ENCODE peak calls at places on chromosomes 16 and 17, in four cellular contexts. J is sigmoid colon, F is psoas muscle, S is heart right ventricle. G is an unnamed sample.

GRCh38 chr16:11078812-11079459 is 134.6 kb downstream of the CLEC16A start:
- DNase-seq in F (no peak), S (no peak), J (peak; percentile 94), G (no peak)

GRCh38 chr17:16479264-16479663 is 12.7 kb downstream of the LRRC75A start:
- DNase-seq in J (no peak), S (no peak), F (no peak), G (no peak)

GRCh38 chr17:57523926-57524634 is 221.0 kb downstream of the CCDC182 start:
- DNase-seq in S (peak; percentile 74), J (no peak), F (peak; percentile 92), G (peak; percentile 73)

GRCh38 chr16:817001-817906 is 16.7 kb upstream of the GNG13 start:
- DNase-seq in S (no peak), F (no peak), J (no peak), G (no peak)

GRCh38 chr17:74532115-74532514 is 840 bp upstream of the CD300LB start:
- DNase-seq in F (no peak), S (no peak), J (peak; percentile 71), G (peak; percentile 68)

GRCh38 chr17:55433029-55433628 is 11.5 kb upstream of the MMD start:
- DNase-seq in S (no peak), J (no peak), F (no peak), G (no peak)

GRCh38 chr16:56222482-56222997 is 31.3 kb downstream of the GNAO1 start:
- DNase-seq in J (no peak), F (no peak), S (no peak), G (no peak)

GRCh38 chr17:74240637-74241036 is 27.3 kb downstream of the TTYH2 start:
- DNase-seq in S (peak; percentile 34), J (no peak), F (no peak), G (peak; percentile 74)

GRCh38 chr16:50323335-50324011 is 45.3 kb downstream of the BRD7 start:
- DNase-seq in F (no peak), S (no peak), J (peak; percentile 73), G (no peak)

GRCh38 chr17:1158879-1159278 is 20.9 kb downstream of the ABR start:
- DNase-seq in S (no peak), J (no peak), F (no peak), G (no peak)

GRCh38 chr17:50183439-50184001 is 17.7 kb downstream of the SGCA start:
- DNase-seq in J (no peak), F (peak; percentile 45), S (no peak), G (no peak)

GRCh38 chr17:75695141-75695829 is 26.0 kb upstream of the ITGB4 start:
- DNase-seq in S (no peak), F (no peak), J (no peak), G (no peak)

GRCh38 chr17:19333736-19334290 is 28.7 kb downstream of the B9D1 start:
- DNase-seq in F (no peak), J (peak; percentile 53), S (no peak), G (no peak)

GRCh38 chr16:695355-696089 is 5.3 kb upstream of the WDR24 start:
- DNase-seq in F (no peak), S (no peak), J (no peak), G (no peak)

GRCh38 chr16:69490707-69491324 is 66.4 kb downstream of the CYB5B start:
- DNase-seq in J (peak; percentile 6), S (no peak), F (no peak), G (peak; percentile 54)

GRCh38 chr16:71537643-71538042 is 11.4 kb downstream of the CHST4 start:
- DNase-seq in J (no peak), F (no peak), S (no peak), G (peak; percentile 22)

GRCh38 chr17:51029568-51030463 is 90.9 kb downstream of the SPAG9 start:
- DNase-seq in S (no peak), J (no peak), F (no peak), G (no peak)

GRCh38 chr17:58679263-58680037 is 12.4 kb downstream of the TEX14 start:
- DNase-seq in S (no peak), J (no peak), F (no peak), G (no peak)

GRCh38 chr16:86355951-86356350 is 154.4 kb upstream of the FOXF1 start:
- DNase-seq in J (no peak), F (no peak), S (no peak), G (no peak)

GRCh38 chr16:48971571-48972071 is 310.0 kb downstream of the CBLN1 start:
- DNase-seq in F (no peak), S (no peak), J (no peak), G (no peak)

GRCh38 chr17:12622726-12623125 is 43.0 kb upstream of the MYOCD start:
- DNase-seq in J (no peak), S (no peak), F (no peak), G (no peak)

GRCh38 chr16:20905576-20905975 is 5.0 kb downstream of the LYRM1 start:
- DNase-seq in J (no peak), F (no peak), S (no peak), G (no peak)

GRCh38 chr16:85582177-85582888 is 30.8 kb upstream of the GSE1 start:
- DNase-seq in J (no peak), F (no peak), S (no peak), G (no peak)

GRCh38 chr17:21019976-21020575 is 22.7 kb downstream of the USP22 start:
- DNase-seq in F (peak; percentile 80), S (no peak), J (peak; percentile 73), G (no peak)

GRCh38 chr17:78652024-78652423 is 74.8 kb upstream of the DNAH17 start:
- DNase-seq in J (peak; percentile 10), S (no peak), F (no peak), G (no peak)

GRCh38 chr16:19524866-19525723 is 1.4 kb downstream of the CCP110 start:
- DNase-seq in S (no peak), J (no peak), F (no peak), G (no peak)

GRCh38 chr17:80611831-80612230 is 67.2 kb downstream of the RPTOR start:
- DNase-seq in F (no peak), S (no peak), J (no peak), G (no peak)

GRCh38 chr17:80608326-80608725 is 63.7 kb downstream of the RPTOR start:
- DNase-seq in J (no peak), F (no peak), S (no peak), G (no peak)

GRCh38 chr17:80613732-80614071 is 69.1 kb downstream of the RPTOR start:
- DNase-seq in S (no peak), J (no peak), F (no peak), G (no peak)

GRCh38 chr17:80612997-80613731 is 68.5 kb downstream of the RPTOR start:
- DNase-seq in F (no peak), S (no peak), J (no peak), G (no peak)

GRCh38 chr17:80609757-80610156 is 65.1 kb downstream of the RPTOR start:
- DNase-seq in F (no peak), S (no peak), J (no peak), G (no peak)
- H3K4me1 ChIP-seq in F (peaks cover 32% of the 10 kb centered on the region), S (no peaks in the 10 kb centered on the region), J (no peaks in the 10 kb centered on the region), G (peaks cover 2% of the 10 kb centered on the region)

GRCh38 chr17:44024853-44025252 is 10.1 kb upstream of the TMEM101 start:
- DNase-seq in S (no peak), F (no peak), J (no peak), G (no peak)
- H3K27ac ChIP-seq in S (no peak overlapping the region), F (no peak overlapping the region), J (no peak overlapping the region), G (no peak overlapping the region)

GRCh38 chr17:83195330-83196087 is 116.1 kb downstream of the METRNL start:
- DNase-seq in J (peak; percentile 69), F (peak; percentile 78), S (peak; percentile 65), G (peak; percentile 83)
- H3K9me3 ChIP-seq in J (no peaks in the 10 kb centered on the region), F (no peaks in the 10 kb centered on the region), S (no peaks in the 10 kb centered on the region), G (no peaks in the 10 kb centered on the region)

DNA sequence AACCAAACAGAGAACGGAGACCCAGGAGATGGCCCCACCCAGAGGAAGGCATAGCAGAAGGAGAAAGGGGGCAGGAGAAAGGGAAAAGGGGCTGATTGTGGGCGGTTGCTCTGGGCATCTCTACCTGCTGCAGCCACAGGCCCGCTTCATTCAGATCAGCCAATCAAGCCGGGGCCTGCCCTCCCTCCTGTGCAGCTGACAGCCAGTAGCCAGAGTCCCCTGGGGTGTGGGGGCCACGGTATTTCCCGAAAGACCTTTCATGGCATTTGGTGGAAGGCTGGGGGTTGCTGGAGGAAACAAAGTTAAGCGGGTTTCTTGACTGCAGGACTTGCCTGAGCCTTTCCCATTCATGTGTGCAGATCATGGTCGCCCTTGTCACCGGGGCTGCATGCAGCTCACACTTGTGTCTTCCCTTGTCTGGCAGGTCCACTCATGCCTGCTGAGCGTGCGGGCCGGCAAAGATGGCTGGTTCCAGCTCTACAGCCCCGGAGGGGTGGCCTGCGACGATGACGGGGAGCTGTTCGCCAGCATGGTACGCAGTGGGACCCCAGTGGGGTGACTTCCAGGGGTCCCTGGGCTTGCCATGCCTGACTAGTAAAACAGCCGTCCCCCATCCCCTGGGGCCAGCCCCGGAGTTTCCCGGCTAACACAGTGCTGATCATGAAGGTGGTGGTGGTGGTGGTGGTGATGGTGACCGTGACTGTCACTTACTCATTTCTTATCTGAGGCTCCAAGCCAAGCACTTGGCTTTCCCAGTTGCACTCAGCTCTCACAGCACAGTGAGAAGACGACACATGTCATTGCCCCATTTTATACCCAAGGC is 82.7 kb upstream of the PLCG2 start:
- DNase-seq in F (no peak), J (no peak), S (no peak), G (no peak)
- H3K4me1 ChIP-seq in F (no peaks in the 10 kb centered on the region), J (peaks cover 43% of the 10 kb centered on the region), S (peaks cover 23% of the 10 kb centered on the region), G (peaks cover 3% of the 10 kb centered on the region)

GRCh38 chr17:9824094-9824493 is 1.6 kb upstream of the GLP2R start:
- DNase-seq in J (no peak), S (no peak), F (no peak), G (no peak)
- H3K27ac ChIP-seq in J (no peak overlapping the region), S (no peak overlapping the region), F (no peak overlapping the region), G (no peak overlapping the region)

GRCh38 chr16:3408561-3409197 is 7.7 kb downstream of the ZNF174 start:
- DNase-seq in J (no peak), F (no peak), S (no peak), G (no peak)

DNA sequence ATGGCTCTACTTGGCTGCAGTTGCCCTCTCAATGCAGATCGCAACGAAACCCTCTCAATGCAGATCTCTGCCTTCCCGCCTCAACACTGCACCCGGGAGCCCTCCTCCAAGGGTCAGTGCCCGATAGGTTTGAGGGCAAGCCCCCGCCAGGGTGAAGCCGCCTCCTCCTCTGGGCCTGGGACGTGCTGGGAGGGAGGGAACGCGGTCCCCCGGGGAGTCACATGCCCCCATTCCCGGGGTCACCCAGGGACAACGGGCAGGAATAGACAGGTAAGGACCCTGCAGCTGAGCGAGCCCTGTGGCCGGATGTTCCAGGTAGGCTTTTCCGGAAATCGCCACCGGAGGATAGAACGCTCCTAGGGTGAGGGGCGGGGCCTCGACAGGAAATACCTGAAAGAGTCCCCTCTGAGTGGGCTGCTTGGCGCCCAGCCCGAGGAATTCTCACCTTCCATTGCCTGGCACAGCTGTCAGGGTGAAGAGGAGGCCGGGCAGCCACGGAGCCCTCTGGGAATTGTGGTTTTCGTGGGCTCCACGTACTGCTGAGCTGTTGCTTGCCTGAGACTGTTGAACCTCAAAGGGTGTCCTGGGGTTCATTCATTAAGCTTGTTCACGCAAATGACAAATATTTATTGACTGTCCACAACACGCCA is 12.8 kb downstream of the ZNF174 start:
- DNase-seq in J (no peak), F (no peak), S (no peak), G (no peak)
- H3K9me3 ChIP-seq in J (peaks cover 47% of the 10 kb centered on the region), F (peaks cover 72% of the 10 kb centered on the region), S (peaks cover 80% of the 10 kb centered on the region), G (peaks cover 16% of the 10 kb centered on the region)

GRCh38 chr17:59723041-59723440 is 15.6 kb downstream of the VMP1 start:
- DNase-seq in F (no peak), J (no peak), S (no peak), G (no peak)
- H3K4me1 ChIP-seq in F (peaks cover 28% of the 10 kb centered on the region), J (peaks cover 15% of the 10 kb centered on the region), S (no peaks in the 10 kb centered on the region), G (peaks cover 1% of the 10 kb centered on the region)